ENCODE peak calls at places on chromosome 12, in six cellular contexts. One of them, this sample, is unnamed.

GRCh38 chr12:2422591-2422990 is 369.8 kb downstream of the CACNA1C start:
- DNase-seq in mesenchymal stem cell: no peak
- DNase-seq in trophoblast cell: no peak
- DNase-seq in neuronal stem cell: no peak
- DNase-seq in IMR-90: no peak
- DNase-seq in H1: no peak
- DNase-seq in this sample: no peak

GRCh38 chr12:42670719-42671118 is 81.2 kb upstream of the PRICKLE1 start:
- DNase-seq in trophoblast cell: no peak
- DNase-seq in mesenchymal stem cell: no peak
- DNase-seq in IMR-90: no peak
- DNase-seq in neuronal stem cell: no peak
- DNase-seq in H1: no peak
- DNase-seq in this sample: no peak

GRCh38 chr12:14954269-14954668 is 7.1 kb downstream of the ARHGDIB start:
- DNase-seq in neuronal stem cell: no peak
- DNase-seq in H1: no peak
- DNase-seq in IMR-90: no peak
- DNase-seq in trophoblast cell: no peak
- DNase-seq in mesenchymal stem cell: no peak
- DNase-seq in this sample: no peak

GRCh38 chr12:28905220-28905940 is 243.7 kb upstream of the FAR2 start:
- DNase-seq in mesenchymal stem cell: no peak
- DNase-seq in IMR-90: no peak
- DNase-seq in neuronal stem cell: no peak
- DNase-seq in trophoblast cell: no peak
- DNase-seq in H1: no peak
- DNase-seq in this sample: no peak

GRCh38 chr12:50055831-50056628 is 1.4 kb upstream of the ASIC1 start:
- DNase-seq in mesenchymal stem cell: peak
- DNase-seq in trophoblast cell: peak
- DNase-seq in H1: no peak
- DNase-seq in IMR-90: peak
- DNase-seq in neuronal stem cell: no peak
- DNase-seq in this sample: peak

GRCh38 chr12:120925740-120926563 is 21.8 kb upstream of the SPPL3 start:
- DNase-seq in trophoblast cell: peak
- DNase-seq in neuronal stem cell: no peak
- DNase-seq in H1: no peak
- DNase-seq in mesenchymal stem cell: no peak
- DNase-seq in IMR-90: no peak
- DNase-seq in this sample: peak

GRCh38 chr12:54158581-54158980 is 30.2 kb downstream of the SMUG1 start:
- DNase-seq in trophoblast cell: no peak
- DNase-seq in neuronal stem cell: no peak
- DNase-seq in IMR-90: no peak
- DNase-seq in H1: no peak
- DNase-seq in mesenchymal stem cell: no peak
- DNase-seq in this sample: no peak

GRCh38 chr12:111430418-111431353 is 25.0 kb downstream of the SH2B3 start:
- DNase-seq in neuronal stem cell: no peak
- DNase-seq in H1: no peak
- DNase-seq in trophoblast cell: no peak
- DNase-seq in IMR-90: no peak
- DNase-seq in mesenchymal stem cell: peak
- DNase-seq in this sample: no peak

GRCh38 chr12:47438175-47438574 is 267.7 kb downstream of the RPAP3 start:
- DNase-seq in neuronal stem cell: no peak
- DNase-seq in mesenchymal stem cell: no peak
- DNase-seq in H1: no peak
- DNase-seq in trophoblast cell: no peak
- DNase-seq in IMR-90: no peak
- DNase-seq in this sample: no peak

GRCh38 chr12:49342914-49343731 is 3.6 kb upstream of the DNAJC22 start:
- DNase-seq in mesenchymal stem cell: no peak
- DNase-seq in trophoblast cell: peak
- DNase-seq in H1: no peak
- DNase-seq in IMR-90: no peak
- DNase-seq in neuronal stem cell: no peak
- DNase-seq in this sample: peak

GRCh38 chr12:1250641-1251040 is 259.6 kb downstream of the ERC1 start:
- DNase-seq in IMR-90: no peak
- DNase-seq in mesenchymal stem cell: no peak
- DNase-seq in H1: no peak
- DNase-seq in neuronal stem cell: no peak
- DNase-seq in trophoblast cell: no peak
- DNase-seq in this sample: no peak

GRCh38 chr12:92615703-92616102 is 87.1 kb upstream of the PLEKHG7 start:
- DNase-seq in trophoblast cell: no peak
- DNase-seq in mesenchymal stem cell: no peak
- DNase-seq in IMR-90: no peak
- DNase-seq in H1: no peak
- DNase-seq in neuronal stem cell: no peak
- DNase-seq in this sample: no peak

GRCh38 chr12:65881348-65881961 is 57.2 kb downstream of the HMGA2 start:
- DNase-seq in mesenchymal stem cell: peak
- DNase-seq in neuronal stem cell: no peak
- DNase-seq in trophoblast cell: no peak
- DNase-seq in IMR-90: peak
- DNase-seq in H1: no peak
- DNase-seq in this sample: no peak

GRCh38 chr12:120866143-120866542 is 38.0 kb downstream of the SPPL3 start:
- DNase-seq in IMR-90: peak
- DNase-seq in neuronal stem cell: no peak
- DNase-seq in trophoblast cell: peak
- DNase-seq in H1: no peak
- DNase-seq in mesenchymal stem cell: no peak
- DNase-seq in this sample: no peak

GRCh38 chr12:32947203-32947795 is 50.7 kb upstream of the PKP2 start:
- DNase-seq in neuronal stem cell: peak
- DNase-seq in IMR-90: no peak
- DNase-seq in mesenchymal stem cell: peak
- DNase-seq in H1: no peak
- DNase-seq in trophoblast cell: peak
- DNase-seq in this sample: no peak

GRCh38 chr12:132437252-132438138 is 52.5 kb upstream of the FBRSL1 start:
- DNase-seq in neuronal stem cell: no peak
- DNase-seq in IMR-90: no peak
- DNase-seq in mesenchymal stem cell: no peak
- DNase-seq in trophoblast cell: no peak
- DNase-seq in H1: no peak
- DNase-seq in this sample: peak

GRCh38 chr12:105562727-105563072 is 232.2 kb downstream of the C12orf75 start:
- DNase-seq in neuronal stem cell: no peak
- DNase-seq in IMR-90: no peak
- DNase-seq in trophoblast cell: no peak
- DNase-seq in mesenchymal stem cell: no peak
- DNase-seq in H1: no peak
- DNase-seq in this sample: no peak

GRCh38 chr12:58537278-58537677 is 383.0 kb downstream of the LRIG3 start:
- DNase-seq in H1: no peak
- DNase-seq in mesenchymal stem cell: peak
- DNase-seq in trophoblast cell: no peak
- DNase-seq in IMR-90: peak
- DNase-seq in neuronal stem cell: no peak
- DNase-seq in this sample: no peak

GRCh38 chr12:124626841-124627502 is 59.6 kb upstream of the NCOR2 start:
- DNase-seq in mesenchymal stem cell: no peak
- DNase-seq in IMR-90: peak
- DNase-seq in H1: no peak
- DNase-seq in neuronal stem cell: no peak
- DNase-seq in trophoblast cell: no peak
- DNase-seq in this sample: no peak

GRCh38 chr12:12540261-12541013 is 22.2 kb downstream of the DUSP16 start:
- DNase-seq in IMR-90: no peak
- DNase-seq in neuronal stem cell: no peak
- DNase-seq in trophoblast cell: no peak
- DNase-seq in H1: no peak
- DNase-seq in mesenchymal stem cell: no peak
- DNase-seq in this sample: no peak

GRCh38 chr12:57755454-57756372 is 810 bp downstream of the MARCHF9 start:
- DNase-seq in IMR-90: no peak
- DNase-seq in trophoblast cell: peak
- DNase-seq in mesenchymal stem cell: no peak
- DNase-seq in neuronal stem cell: no peak
- DNase-seq in H1: no peak
- DNase-seq in this sample: no peak

GRCh38 chr12:69036999-69037398 is 104.0 kb upstream of the CPM start:
- DNase-seq in H1: no peak
- DNase-seq in trophoblast cell: no peak
- DNase-seq in mesenchymal stem cell: no peak
- DNase-seq in IMR-90: no peak
- DNase-seq in neuronal stem cell: no peak
- DNase-seq in this sample: no peak
- H4K91ac ChIP-seq in H1: no peak
- H4K91ac ChIP-seq in trophoblast cell: no peak
- H4K91ac ChIP-seq in mesenchymal stem cell: no peak
- H4K91ac ChIP-seq in IMR-90: no peak
- H4K91ac ChIP-seq in neuronal stem cell: no peak
- H4K91ac ChIP-seq in this sample: no peak

GRCh38 chr12:62259311-62259992 is 752 bp upstream of the USP15 start:
- DNase-seq in neuronal stem cell: no peak
- DNase-seq in trophoblast cell: no peak
- DNase-seq in mesenchymal stem cell: no peak
- DNase-seq in IMR-90: no peak
- DNase-seq in H1: no peak
- DNase-seq in this sample: no peak
- H4K8ac ChIP-seq in neuronal stem cell: peak
- H4K8ac ChIP-seq in trophoblast cell: peak
- H4K8ac ChIP-seq in mesenchymal stem cell: peak
- H4K8ac ChIP-seq in IMR-90: peak
- H4K8ac ChIP-seq in H1: peak
- H4K8ac ChIP-seq in this sample: no peak

DNA sequence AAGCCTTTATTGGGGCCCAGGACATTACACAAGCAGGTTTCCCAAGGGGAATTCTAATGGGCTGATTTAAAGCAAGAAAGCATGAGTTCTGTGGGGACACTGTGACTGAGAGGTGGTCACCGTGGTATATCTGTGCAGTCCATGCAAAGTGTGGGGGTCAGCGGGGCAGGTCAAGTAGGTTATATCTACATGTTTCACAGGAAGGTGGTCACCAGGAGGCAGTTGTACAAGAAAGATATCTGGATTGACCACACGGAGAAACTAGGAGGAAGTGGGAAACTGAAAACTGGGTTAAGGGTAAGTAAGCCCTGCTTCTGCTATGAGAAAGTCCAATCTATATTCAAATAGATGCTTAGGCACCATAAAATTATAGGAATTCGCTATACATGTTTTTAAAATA is 77.8 kb upstream of the CNOT2 start:
- DNase-seq in trophoblast cell: no peak
- DNase-seq in neuronal stem cell: no peak
- DNase-seq in H1: no peak
- DNase-seq in IMR-90: no peak
- DNase-seq in mesenchymal stem cell: no peak
- DNase-seq in this sample: no peak
- H4K91ac ChIP-seq in trophoblast cell: no peak
- H4K91ac ChIP-seq in neuronal stem cell: no peak
- H4K91ac ChIP-seq in H1: no peak
- H4K91ac ChIP-seq in IMR-90: no peak
- H4K91ac ChIP-seq in mesenchymal stem cell: no peak
- H4K91ac ChIP-seq in this sample: no peak

DNA sequence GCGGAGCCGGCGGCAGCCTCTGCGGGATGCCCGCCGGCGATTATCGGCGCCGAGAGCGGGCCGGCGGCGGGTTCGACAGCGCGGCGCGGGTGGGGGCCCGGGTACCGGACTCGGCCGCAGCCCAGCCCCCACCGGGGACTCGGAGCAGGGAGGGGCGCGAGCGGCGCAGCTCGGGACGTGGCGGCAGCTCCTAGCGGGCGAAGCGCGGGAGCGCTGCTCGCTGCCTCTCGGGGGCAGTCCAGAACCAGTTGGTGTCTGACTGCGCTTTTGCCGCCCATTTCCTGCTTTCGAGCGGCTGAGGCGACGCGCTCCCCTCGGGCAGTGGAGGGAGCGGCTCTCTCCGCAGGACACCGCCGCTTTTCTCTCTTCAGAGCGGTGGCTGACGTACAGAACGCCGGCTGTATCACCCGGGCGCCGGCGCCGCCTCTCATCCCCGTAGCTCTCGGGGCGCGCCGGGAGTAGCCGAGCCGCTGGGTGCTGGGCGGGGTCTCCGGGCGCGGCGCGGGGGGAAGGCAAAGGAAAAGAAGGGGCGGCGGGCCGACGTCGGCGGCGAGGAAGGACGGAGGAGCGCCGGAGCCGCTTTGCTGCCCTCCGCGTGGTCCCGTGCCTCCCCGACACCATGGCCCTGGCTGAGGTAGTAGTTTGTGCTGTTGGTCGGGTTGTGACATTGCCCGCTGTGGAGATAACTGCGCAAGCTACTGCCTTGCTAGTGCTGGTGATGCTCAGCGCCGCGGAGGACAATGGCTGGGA is 136.6 kb downstream of the MON2 start:
- DNase-seq in neuronal stem cell: peak
- DNase-seq in trophoblast cell: peak
- DNase-seq in IMR-90: peak
- DNase-seq in mesenchymal stem cell: peak
- DNase-seq in H1: peak
- DNase-seq in this sample: peak
- H4K8ac ChIP-seq in neuronal stem cell: no peak
- H4K8ac ChIP-seq in trophoblast cell: peak
- H4K8ac ChIP-seq in IMR-90: peak
- H4K8ac ChIP-seq in mesenchymal stem cell: peak
- H4K8ac ChIP-seq in H1: peak
- H4K8ac ChIP-seq in this sample: no peak

GRCh38 chr12:7376196-7376595 is 67.8 kb downstream of the CD163L1 start:
- DNase-seq in trophoblast cell: no peak
- DNase-seq in neuronal stem cell: no peak
- DNase-seq in IMR-90: peak
- DNase-seq in H1: no peak
- DNase-seq in mesenchymal stem cell: peak
- DNase-seq in this sample: no peak
- H4K91ac ChIP-seq in trophoblast cell: no peak
- H4K91ac ChIP-seq in neuronal stem cell: no peak
- H4K91ac ChIP-seq in IMR-90: no peak
- H4K91ac ChIP-seq in H1: no peak
- H4K91ac ChIP-seq in mesenchymal stem cell: no peak
- H4K91ac ChIP-seq in this sample: no peak

DNA sequence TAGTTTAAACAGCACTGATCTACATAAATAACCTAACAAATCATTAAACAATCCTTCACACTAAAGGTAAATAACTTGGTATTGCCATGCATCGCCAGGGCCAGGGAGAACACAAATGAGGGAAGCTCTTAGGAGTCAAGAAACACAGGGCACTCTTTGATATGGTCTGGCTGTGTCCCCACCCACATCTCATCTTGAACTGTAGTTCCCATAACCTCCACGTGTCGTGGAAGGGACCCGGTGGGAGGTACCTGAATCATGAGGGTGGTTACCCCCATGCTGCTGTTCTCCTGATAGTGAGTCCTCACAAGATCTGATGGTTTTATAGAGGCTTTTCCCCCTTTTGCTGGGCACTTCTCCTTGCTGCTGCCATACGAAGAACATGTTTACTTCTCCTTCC is 17.3 kb downstream of the TMEM132D start:
- DNase-seq in neuronal stem cell: no peak
- DNase-seq in trophoblast cell: no peak
- DNase-seq in mesenchymal stem cell: no peak
- DNase-seq in H1: no peak
- DNase-seq in IMR-90: no peak
- DNase-seq in this sample: no peak
- H4K8ac ChIP-seq in neuronal stem cell: no peak
- H4K8ac ChIP-seq in trophoblast cell: no peak
- H4K8ac ChIP-seq in mesenchymal stem cell: no peak
- H4K8ac ChIP-seq in H1: no peak
- H4K8ac ChIP-seq in IMR-90: no peak
- H4K8ac ChIP-seq in this sample: no peak

GRCh38 chr12:89395712-89396111 is 43.4 kb upstream of the DUSP6 start:
- DNase-seq in H1: no peak
- DNase-seq in neuronal stem cell: no peak
- DNase-seq in trophoblast cell: no peak
- DNase-seq in mesenchymal stem cell: no peak
- DNase-seq in IMR-90: no peak
- DNase-seq in this sample: no peak
- H4K91ac ChIP-seq in H1: no peak
- H4K91ac ChIP-seq in neuronal stem cell: no peak
- H4K91ac ChIP-seq in trophoblast cell: no peak
- H4K91ac ChIP-seq in mesenchymal stem cell: no peak
- H4K91ac ChIP-seq in IMR-90: no peak
- H4K91ac ChIP-seq in this sample: no peak

This sample was measured in H9.